ENCODE peak calls at places on chromosome 22, in six cellular contexts. S is WTC11, Q is HCT116, X is K562, M is GM12878, H is H1. R is an unnamed sample.

GRCh38 chr22:38996105-38996504 is 14.0 kb downstream of the APOBEC3B start:
- DNase-seq in X (no peak), M (no peak), S (no peak), Q (no peak), H (no peak), R (no peak)

GRCh38 chr22:45006101-45006872 is 3.5 kb downstream of the PHF21B start:
- DNase-seq in Q (no peak), H (no peak), S (no peak), M (no peak), X (no peak), R (no peak)

GRCh38 chr22:22788460-22789037 is 99.1 kb upstream of the IGLL5 start:
- DNase-seq in S (no peak), H (no peak), M (no peak), Q (no peak), X (peak), R (no peak)

GRCh38 chr22:26893034-26893710 is 235.8 kb downstream of the MIAT start:
- DNase-seq in Q (no peak), X (no peak), H (peak), S (no peak), M (no peak), R (no peak)

GRCh38 chr22:26318975-26319374 is 110.1 kb upstream of the ASPHD2 start:
- DNase-seq in M (no peak), H (no peak), X (peak), Q (no peak), S (no peak), R (peak)

GRCh38 chr22:42991010-42991651 is 23.8 kb downstream of the PACSIN2 start:
- DNase-seq in S (no peak), H (no peak), M (no peak), Q (no peak), X (no peak), R (no peak)

GRCh38 chr22:23220485-23221350 is 40.4 kb downstream of the BCR start:
- DNase-seq in M (no peak), H (no peak), S (no peak), Q (no peak), X (peak), R (no peak)

GRCh38 chr22:39207141-39208012 is 37.4 kb downstream of the PDGFB start:
- DNase-seq in H (no peak), Q (no peak), S (no peak), X (no peak), M (no peak), R (no peak)

GRCh38 chr22:33666249-33666648 is 254.0 kb downstream of the LARGE1 start:
- DNase-seq in S (no peak), H (no peak), M (no peak), X (no peak), Q (no peak), R (no peak)

GRCh38 chr22:45580703-45581381 is 78.2 kb downstream of the FBLN1 start:
- DNase-seq in X (no peak), S (no peak), M (no peak), H (no peak), Q (no peak), R (no peak)

GRCh38 chr22:23073506-23074229 is 3.3 kb downstream of the GNAZ start:
- DNase-seq in H (no peak), S (no peak), M (no peak), Q (no peak), X (no peak), R (no peak)

GRCh38 chr22:43774318-43774717 is 37.8 kb downstream of the EFCAB6 start:
- DNase-seq in M (no peak), H (no peak), Q (no peak), S (no peak), X (no peak), R (no peak)

GRCh38 chr22:44891293-44891747 is 118.5 kb downstream of the PHF21B start:
- DNase-seq in S (no peak), H (no peak), Q (no peak), X (no peak), M (no peak), R (no peak)

GRCh38 chr22:36352775-36353507 is 34.8 kb downstream of the MYH9 start:
- DNase-seq in M (no peak), H (no peak), S (no peak), X (no peak), Q (no peak), R (peak)

GRCh38 chr22:27377901-27378300 is 423.7 kb downstream of the MN1 start:
- DNase-seq in S (no peak), M (no peak), X (no peak), Q (no peak), H (no peak), R (no peak)

GRCh38 chr22:46737105-46737975 is 712 bp downstream of the CERK start:
- DNase-seq in X (peak), S (peak), Q (no peak), H (peak), M (no peak), R (no peak)

GRCh38 chr22:20750461-20751184 is 23.3 kb upstream of the SERPIND1 start:
- DNase-seq in X (peak), Q (no peak), M (peak), S (no peak), H (no peak), R (no peak)

GRCh38 chr22:27985323-27986275 is 66.5 kb upstream of the PITPNB start:
- DNase-seq in Q (no peak), X (no peak), H (peak), S (no peak), M (no peak), R (no peak)

GRCh38 chr22:45129703-45130524 is 33.8 kb upstream of the NUP50 start:
- DNase-seq in S (no peak), X (no peak), M (no peak), H (no peak), Q (no peak), R (no peak)

GRCh38 chr22:44887941-44888366 is 121.9 kb downstream of the PHF21B start:
- DNase-seq in X (no peak), M (no peak), H (no peak), Q (no peak), S (no peak), R (no peak)

GRCh38 chr22:42544686-42545085 is 9.1 kb upstream of the SERHL2 start:
- DNase-seq in X (peak), Q (no peak), M (no peak), S (no peak), H (no peak), R (peak)

GRCh38 chr22:21823740-21824438 is 43.6 kb downstream of the MAPK1 start:
- DNase-seq in Q (no peak), X (peak), S (no peak), M (no peak), H (no peak), R (no peak)

GRCh38 chr22:35383679-35384071 is 2.8 kb downstream of the HMOX1 start:
- DNase-seq in H (no peak), Q (no peak), X (no peak), S (no peak), M (no peak), R (no peak)

GRCh38 chr22:47251911-47252310 is 489.5 kb downstream of the TBC1D22A start:
- DNase-seq in M (no peak), X (no peak), H (no peak), Q (no peak), S (no peak), R (no peak)

GRCh38 chr22:23512738-23513137 is 67.4 kb downstream of the IGLL1 start:
- DNase-seq in X (no peak), Q (no peak), H (no peak), S (no peak), M (no peak), R (no peak)

GRCh38 chr22:44526431-44527115 is 28.5 kb upstream of the RTL6 start:
- DNase-seq in H (peak), X (no peak), M (no peak), Q (no peak), S (no peak), R (no peak)

GRCh38 chr22:20803696-20804324 is 29.9 kb downstream of the SERPIND1 start:
- DNase-seq in X (peak), H (peak), M (no peak), S (peak), Q (peak), R (peak)

DNA sequence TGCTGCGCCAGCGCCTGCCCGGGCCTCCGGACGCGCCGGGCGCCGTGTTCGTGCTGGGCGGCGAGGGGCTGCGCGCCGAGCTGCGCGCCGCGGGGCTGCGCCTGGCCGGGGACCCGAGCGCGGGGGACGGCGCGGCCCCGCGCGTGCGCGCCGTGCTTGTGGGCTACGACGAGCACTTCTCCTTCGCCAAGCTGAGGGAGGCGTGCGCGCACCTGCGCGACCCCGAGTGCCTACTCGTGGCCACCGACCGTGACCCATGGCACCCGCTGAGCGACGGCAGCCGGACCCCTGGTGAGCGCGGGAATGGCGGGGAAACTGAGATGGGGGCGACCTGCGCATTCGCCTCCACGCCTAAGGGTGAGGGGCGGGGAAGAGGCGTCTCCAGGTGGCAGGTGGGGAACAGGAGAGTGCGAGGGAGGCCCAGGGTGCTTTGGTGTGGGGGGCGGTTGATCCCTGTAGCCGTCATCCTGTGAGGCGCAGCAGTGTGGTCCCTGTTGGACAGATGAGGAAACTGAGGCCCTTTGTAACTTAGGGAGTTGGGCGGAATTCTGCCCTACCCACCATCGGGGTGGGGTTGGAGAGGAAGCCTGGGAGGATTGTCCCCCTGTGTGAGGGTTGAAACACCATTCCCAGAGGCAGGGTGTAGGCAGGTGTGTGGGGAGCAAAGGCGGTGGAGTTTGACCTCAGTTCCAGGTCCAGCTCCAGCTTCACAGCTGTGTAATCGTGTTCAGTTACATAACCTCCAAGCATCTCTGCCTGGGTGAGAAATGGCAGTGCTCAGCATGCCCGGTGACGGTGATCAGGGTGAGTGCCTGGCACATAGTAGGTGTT is 758 bp downstream of the PDXP start:
- DNase-seq in H (no peak), X (no peak), Q (no peak), M (no peak), S (no peak), R (peak)
- TF ChIP-seq ATF3 in H (no peak), X (no peak), Q (no peak), M (no peak), S (no peak), R (peak)

DNA sequence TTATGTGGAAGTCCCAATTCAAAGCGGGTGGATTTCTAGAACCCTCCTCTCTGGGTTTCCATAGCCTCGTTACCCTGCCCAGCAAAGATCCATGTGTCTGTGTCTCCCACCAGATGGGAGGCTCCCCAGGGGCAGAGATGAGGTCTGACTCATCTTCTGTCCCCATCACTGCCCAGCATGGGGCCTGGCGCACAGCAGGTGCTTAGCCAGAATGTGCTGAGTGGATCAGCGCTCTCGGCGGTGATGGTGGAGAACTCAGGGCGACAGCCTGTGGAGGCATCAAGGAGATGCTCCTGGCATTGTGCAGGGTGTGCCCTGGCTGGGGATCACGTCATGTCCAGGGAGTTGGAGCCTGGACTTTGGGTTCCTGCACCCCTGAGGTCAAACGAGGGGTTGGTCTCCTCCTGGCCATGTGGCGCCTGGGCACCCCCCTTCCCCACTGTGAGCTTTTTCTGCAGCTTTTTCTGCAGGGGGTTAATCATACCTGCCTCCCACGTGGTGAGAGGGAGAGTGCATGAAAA is 46.1 kb upstream of the RFPL3 start:
- DNase-seq in Q (no peak), H (peak), S (no peak), M (no peak), X (no peak), R (no peak)
- TF ChIP-seq ATF3 in Q (no peak), H (no peak), S (no peak), M (no peak), X (no peak), R (no peak)

GRCh38 chr22:30078320-30079311 is 1.6 kb upstream of the HORMAD2 start:
- DNase-seq in H (no peak), M (peak), Q (no peak), X (no peak), S (no peak), R (no peak)
- TF ChIP-seq ATF3 in H (no peak), M (no peak), Q (no peak), X (no peak), S (no peak), R (no peak)

DNA sequence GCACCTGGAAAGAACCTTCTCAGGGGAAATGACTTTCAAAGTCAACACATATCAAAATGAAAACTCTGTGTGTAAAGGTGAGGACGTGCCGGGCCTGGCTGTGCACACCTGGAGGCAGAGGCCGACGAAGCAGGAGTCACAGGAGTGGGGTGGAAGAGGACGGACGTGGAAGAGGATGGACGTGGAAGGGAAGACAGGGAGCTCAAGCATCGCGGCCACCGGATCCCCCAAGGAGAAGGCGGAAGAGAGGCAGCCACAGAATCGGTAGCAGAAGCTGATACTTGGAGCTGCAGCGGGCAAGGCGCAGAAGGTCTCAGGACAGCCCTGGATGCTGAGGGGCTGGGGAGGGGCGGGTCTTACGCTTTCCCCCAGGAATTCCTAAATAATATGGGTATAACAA is 519.8 kb downstream of the BRD1 start:
- DNase-seq in X (no peak), S (no peak), M (no peak), Q (no peak), H (peak), R (no peak)
- TF ChIP-seq ATF3 in X (no peak), S (no peak), M (no peak), Q (no peak), H (no peak), R (no peak)

DNA sequence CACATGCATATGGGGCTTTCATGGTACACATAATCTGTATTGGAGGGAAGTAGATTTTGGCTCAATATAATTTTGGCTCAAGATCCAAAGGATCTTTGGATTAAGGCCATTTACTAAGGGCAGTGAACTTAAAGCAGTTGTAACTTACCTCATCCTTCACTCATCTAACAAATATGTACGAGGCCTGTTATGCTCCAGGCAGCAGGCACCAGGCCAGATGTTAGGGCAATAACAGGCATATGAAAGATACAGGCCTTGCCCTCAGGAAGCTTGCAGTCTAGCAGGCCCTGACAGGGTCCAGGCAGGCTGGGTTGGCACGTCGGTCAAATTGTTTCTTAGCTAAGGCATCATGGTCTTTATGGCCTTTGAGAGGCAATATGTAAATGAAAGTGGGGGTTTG is 44.6 kb downstream of the LIF start:
- DNase-seq in X (no peak), Q (no peak), M (no peak), H (no peak), S (no peak), R (no peak)
- TF ChIP-seq ATF3 in X (no peak), Q (no peak), M (no peak), H (no peak), S (no peak), R (no peak)

DNA sequence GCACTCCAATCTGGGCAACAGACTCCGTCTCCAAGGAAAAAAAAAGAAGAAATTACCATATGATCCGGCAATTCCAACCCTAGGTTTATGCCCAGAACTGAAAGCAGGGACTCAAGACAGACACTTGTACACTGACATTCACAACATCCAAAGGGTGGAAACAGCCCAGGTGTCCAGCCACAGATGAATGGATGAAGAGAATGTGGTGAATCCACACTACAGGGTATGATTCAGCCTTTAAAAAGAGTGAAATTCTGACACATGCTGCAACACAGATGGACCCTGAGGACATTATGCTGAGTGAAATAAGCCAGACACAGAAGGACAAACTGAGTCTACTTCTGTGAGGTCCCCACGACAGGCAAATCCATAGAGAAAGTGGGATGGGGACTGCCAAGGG is 43.9 kb downstream of the SGSM3 start:
- DNase-seq in H (no peak), S (no peak), X (no peak), Q (no peak), M (no peak), R (no peak)
- TF ChIP-seq ATF3 in H (no peak), S (no peak), X (no peak), Q (no peak), M (no peak), R (no peak)

DNA sequence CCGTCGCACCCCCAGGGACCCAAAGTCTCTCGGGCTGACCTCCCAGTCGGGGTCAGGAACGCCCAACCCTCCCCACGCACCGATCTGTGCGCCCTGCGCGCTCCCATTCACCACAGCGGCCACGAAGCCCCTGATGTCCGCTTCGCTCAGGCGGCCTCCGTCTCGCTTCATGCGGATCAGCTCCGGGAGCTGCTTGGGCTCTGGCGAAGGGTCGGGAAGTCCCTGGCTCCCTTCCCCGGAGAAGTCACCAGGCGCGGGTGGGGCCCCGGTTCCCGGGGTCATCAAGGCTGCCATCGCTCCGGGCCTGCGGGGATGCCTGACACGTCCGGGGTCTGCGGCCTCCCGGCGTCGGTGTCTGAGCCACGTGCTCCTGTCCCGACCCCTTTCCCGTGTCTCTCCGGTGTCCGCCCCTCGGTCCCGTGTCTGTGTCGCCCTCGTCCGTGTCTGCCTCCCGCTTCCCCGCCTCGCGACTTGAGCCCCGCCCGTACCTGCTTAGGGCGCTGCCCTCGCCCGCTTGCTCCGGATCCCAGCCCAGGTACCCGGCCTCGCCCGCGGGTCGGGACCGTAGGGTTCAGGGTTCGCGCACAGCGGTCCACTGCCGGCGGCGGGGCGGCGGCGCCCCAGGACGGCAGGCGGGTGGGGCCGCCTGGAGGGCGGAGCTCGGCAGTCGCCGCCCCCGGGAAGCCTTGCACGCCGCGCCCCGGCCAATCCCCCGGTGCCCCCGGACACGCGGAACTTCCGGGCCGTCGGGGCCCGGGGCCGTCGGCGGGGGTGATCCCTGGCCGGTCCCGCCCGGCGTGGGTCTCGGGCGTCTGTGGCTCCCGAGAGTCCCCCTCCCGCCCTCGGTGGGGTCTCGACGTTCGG is at the start of gene TYMP:
- DNase-seq in Q (no peak), X (no peak), M (no peak), S (no peak), H (peak), R (peak)
- TF ChIP-seq ATF3 in Q (no peak), X (no peak), M (no peak), S (no peak), H (no peak), R (no peak)

GRCh38 chr22:24727218-24727851 is 47.2 kb downstream of the PIWIL3 start:
- DNase-seq in H (no peak), M (no peak), S (no peak), Q (peak), X (peak), R (peak)
- TF ChIP-seq ATF3 in H (no peak), M (no peak), S (no peak), Q (peak), X (no peak), R (peak)

GRCh38 chr22:19637405-19638281 is 76.7 kb upstream of the SEPTIN5 start:
- DNase-seq in X (no peak), H (no peak), Q (no peak), M (no peak), S (no peak), R (no peak)

GRCh38 chr22:19641254-19641982 is 72.9 kb upstream of the SEPTIN5 start:
- DNase-seq in Q (peak), M (no peak), S (peak), H (peak), X (peak), R (no peak)

GRCh38 chr22:19640306-19640705 is 74.0 kb upstream of the SEPTIN5 start:
- DNase-seq in H (no peak), M (no peak), S (no peak), X (no peak), Q (no peak), R (no peak)

GRCh38 chr22:19638282-19639015 is 75.9 kb upstream of the SEPTIN5 start:
- DNase-seq in H (no peak), Q (no peak), M (no peak), S (no peak), X (no peak), R (no peak)

DNA sequence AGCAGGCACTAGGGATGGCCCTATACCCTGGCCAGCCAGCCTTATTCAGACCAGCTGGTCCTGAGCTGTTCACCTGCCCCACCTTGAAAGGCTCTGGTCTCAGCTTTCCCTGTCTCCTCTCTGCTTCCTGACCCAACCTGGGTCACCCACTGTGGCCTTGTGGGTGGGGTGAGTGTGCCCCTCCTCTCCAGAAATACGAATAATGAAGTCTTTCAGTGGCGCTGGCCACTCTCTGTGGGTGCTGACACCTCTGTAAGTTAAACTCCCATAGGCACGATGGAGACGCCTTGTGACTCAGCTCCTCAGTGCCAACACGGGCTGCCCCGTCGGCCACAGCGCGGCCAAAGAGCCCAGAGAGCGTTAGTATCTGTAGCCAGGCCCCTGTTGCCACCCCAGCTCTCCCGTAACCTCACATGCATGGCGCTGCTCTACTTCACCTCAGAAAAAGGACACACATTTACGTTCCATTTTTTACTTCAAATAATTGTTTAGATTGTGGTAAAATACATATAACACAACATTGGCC is 74.6 kb upstream of the SEPTIN5 start:
- DNase-seq in H (no peak), S (no peak), X (no peak), M (no peak), Q (no peak), R (no peak)
- TF ChIP-seq ATF3 in H (no peak), S (no peak), X (no peak), M (no peak), Q (no peak), R (no peak)